ENCODE peak calls at places on chromosomes 11 and 22, in eight cellular contexts. H is GM12865; N is right lobe of liver; W is anterior cingulate cortex; Q is activated naive CD8-positive, alpha-beta T cell treated with anti-CD3 and anti-CD28 coated beads, Interleukin-2, amount 50 U/mL, for 24 hours; D is stimulated activated CD4-positive, alpha-beta T cell treated with anti-CD3 and anti-CD28 coated beads, Interleukin-4, amount 100 ng/mL, for 1 hour; J is HT-29; Z is PC-3. E is an unnamed sample.

GRCh38 chr11:70080763-70081162 is 2.6 kb downstream of the ANO1 start:
- DNase-seq in H (no peak), N (no peak), W (no peak), Q (no peak), D (no peak), J (peak; percentile 65), Z (peak; percentile 96), E (no peak)

GRCh38 chr11:109940816-109941215 is 152.4 kb upstream of the ZC3H12C start:
- DNase-seq in H (peak; percentile 17), N (no peak), W (no peak), Q (no peak), D (no peak), J (no peak), Z (peak; percentile 97), E (no peak)

GRCh38 chr11:19279455-19279854 is 38.7 kb upstream of the E2F8 start:
- DNase-seq in H (peak; percentile 15), N (no peak), W (no peak), Q (no peak), D (no peak), J (peak; percentile 15), Z (no peak), E (no peak)

GRCh38 chr22:22144858-22145257 is 99.7 kb upstream of the VPREB1 start:
- DNase-seq in H (no peak), N (no peak), W (no peak), Q (no peak), D (no peak), J (no peak), Z (peak; percentile 27), E (no peak)

GRCh38 chr22:50245214-50246072 is 620 bp upstream of the TUBGCP6 start:
- DNase-seq in H (no peak), N (no peak), W (no peak), Q (no peak), D (no peak), J (no peak), Z (no peak), E (no peak)

GRCh38 chr11:43399983-43400630 is 41.4 kb downstream of the TTC17 start:
- DNase-seq in H (no peak), N (no peak), W (no peak), Q (peak; percentile 10), D (no peak), J (no peak), Z (no peak), E (no peak)

GRCh38 chr11:36186797-36187196 is 102.4 kb downstream of the COMMD9 start:
- DNase-seq in H (no peak), N (no peak), W (no peak), Q (no peak), D (no peak), J (no peak), Z (no peak), E (no peak)

GRCh38 chr22:20302438-20303228 is 17.2 kb downstream of the DGCR6L start:
- DNase-seq in H (no peak), N (no peak), W (no peak), Q (no peak), D (no peak), J (no peak), Z (no peak), E (no peak)

GRCh38 chr22:23563111-23563510 is 17.0 kb downstream of the IGLL1 start:
- DNase-seq in H (no peak), N (no peak), W (no peak), Q (no peak), D (no peak), J (no peak), Z (no peak), E (no peak)

GRCh38 chr11:103929168-103929903 is 107.1 kb upstream of the DDI1 start:
- DNase-seq in H (peak; percentile 92), N (no peak), W (no peak), Q (no peak), D (no peak), J (no peak), Z (no peak), E (no peak)

GRCh38 chr11:128804481-128804880 is 62.6 kb downstream of the KCNJ1 start:
- DNase-seq in H (no peak), N (no peak), W (no peak), Q (no peak), D (no peak), J (no peak), Z (no peak), E (no peak)

GRCh38 chr11:95284057-95285052 is 53.4 kb upstream of the SESN3 start:
- DNase-seq in H (no peak), N (no peak), W (no peak), Q (no peak), D (no peak), J (no peak), Z (peak; percentile 16), E (no peak)

GRCh38 chr22:23553438-23553837 is 26.7 kb downstream of the IGLL1 start:
- DNase-seq in H (no peak), N (no peak), W (no peak), Q (no peak), D (no peak), J (no peak), Z (no peak), E (peak; percentile 1)

GRCh38 chr11:134893810-134894685 is 482.0 kb upstream of the B3GAT1 start:
- DNase-seq in H (no peak), N (no peak), W (no peak), Q (no peak), D (no peak), J (no peak), Z (no peak), E (no peak)

GRCh38 chr22:46040471-46041465 is 63.8 kb upstream of the WNT7B start:
- DNase-seq in H (no peak), N (peak; percentile 33), W (no peak), Q (no peak), D (no peak), J (no peak), Z (no peak), E (no peak)

GRCh38 chr11:128776088-128776433 is 82.2 kb downstream of the FLI1 start:
- DNase-seq in H (peak; percentile 29), N (no peak), W (no peak), Q (peak; percentile 31), D (peak; percentile 15), J (no peak), Z (no peak), E (peak; percentile 41)

GRCh38 chr11:86230196-86230813 is 14.2 kb upstream of the EED start:
- DNase-seq in H (no peak), N (no peak), W (no peak), Q (no peak), D (no peak), J (peak; percentile 24), Z (peak; percentile 58), E (no peak)

GRCh38 chr11:122365545-122366380 is 249.7 kb upstream of the BLID start:
- DNase-seq in H (no peak), N (peak; percentile 53), W (no peak), Q (no peak), D (no peak), J (no peak), Z (no peak), E (no peak)

GRCh38 chr22:46010177-46010867 is 33.4 kb upstream of the WNT7B start:
- DNase-seq in H (no peak), N (no peak), W (no peak), Q (no peak), D (no peak), J (no peak), Z (peak; percentile 80), E (no peak)

GRCh38 chr11:63871962-63872832 is 33.3 kb downstream of the MARK2 start:
- DNase-seq in H (peak; percentile 91), N (peak; percentile 95), W (peak; percentile 30), Q (peak; percentile 42), D (peak; percentile 8), J (peak; percentile 96), Z (peak; percentile 99), E (peak; percentile 65)

GRCh38 chr11:82701847-82702520 is 31.7 kb downstream of the FAM181B start:
- DNase-seq in H (peak; percentile 46), N (no peak), W (no peak), Q (peak; percentile 25), D (no peak), J (peak; percentile 73), Z (peak; percentile 81), E (peak; percentile 42)

GRCh38 chr11:105045897-105046296 is 762 bp upstream of the CARD16 start:
- DNase-seq in H (no peak), N (peak; percentile 43), W (no peak), Q (no peak), D (no peak), J (no peak), Z (no peak), E (no peak)

GRCh38 chr11:15816270-15816871 is 540.0 kb downstream of the SOX6 start:
- DNase-seq in H (no peak), N (no peak), W (no peak), Q (no peak), D (no peak), J (peak; percentile 79), Z (peak; percentile 15), E (no peak)

GRCh38 chr11:77821349-77821851 is 456 bp downstream of the AAMDC start:
- DNase-seq in H (peak; percentile 18), N (peak; percentile 49), W (no peak), Q (peak; percentile 21), D (peak; percentile 7), J (no peak), Z (peak; percentile 31), E (peak; percentile 40)

GRCh38 chr11:130847517-130847916 is 68.8 kb downstream of the SNX19 start:
- DNase-seq in H (no peak), N (no peak), W (no peak), Q (no peak), D (no peak), J (peak; percentile 20), Z (peak; percentile 99), E (no peak)

GRCh38 chr11:406796-407650 is 7.8 kb downstream of the SIGIRR start:
- DNase-seq in H (peak; percentile 97), N (peak; percentile 94), W (no peak), Q (peak; percentile 90), D (peak; percentile 87), J (peak; percentile 87), Z (peak; percentile 68), E (peak; percentile 95)

GRCh38 chr11:63489879-63490278 is 1.1 kb downstream of the PLAAT5 start:
- DNase-seq in H (peak; percentile 12), N (no peak), W (no peak), Q (no peak), D (no peak), J (peak; percentile 24), Z (peak; percentile 10), E (no peak)

GRCh38 chr22:24330636-24331035 is 60.0 kb downstream of the SPECC1L start:
- DNase-seq in H (no peak), N (no peak), W (no peak), Q (no peak), D (no peak), J (no peak), Z (peak; percentile 4), E (no peak)

GRCh38 chr11:128235958-128236357 is 351.4 kb downstream of the ETS1 start:
- DNase-seq in H (no peak), N (no peak), W (no peak), Q (no peak), D (no peak), J (no peak), Z (no peak), E (no peak)

GRCh38 chr11:45301537-45302246 is 15.6 kb upstream of the SYT13 start:
- DNase-seq in H (no peak), N (no peak), W (no peak), Q (no peak), D (no peak), J (no peak), Z (no peak), E (no peak)

GRCh38 chr11:2940166-2940929 is 11.1 kb upstream of the PHLDA2 start:
- DNase-seq in H (no peak), N (no peak), W (no peak), Q (peak; percentile 41), D (no peak), J (peak; percentile 83), Z (peak; percentile 82), E (peak; percentile 59)

GRCh38 chr11:76767659-76768058 is 15.5 kb upstream of the TSKU start:
- DNase-seq in H (no peak), N (no peak), W (no peak), Q (no peak), D (no peak), J (no peak), Z (no peak), E (no peak)

GRCh38 chr11:40292636-40293585 is 1166.5 kb downstream of the LRRC4C start:
- DNase-seq in H (no peak), N (no peak), W (no peak), Q (no peak), D (no peak), J (no peak), Z (no peak), E (no peak)

GRCh38 chr22:17349172-17349571 is 20.1 kb upstream of the CECR2 start:
- DNase-seq in H (no peak), N (no peak), W (no peak), Q (no peak), D (no peak), J (no peak), Z (no peak), E (no peak)